ENCODE peak calls at places on chromosome 3, in nine cellular contexts. Q, P, I, R, H, B, J, M and G are unnamed samples.

GRCh38 chr3:45612138-45612537 is 17.6 kb downstream of the LIMD1 start:
- DNase-seq in Q (no peak), P (no peak), I (no peak), R (no peak), H (no peak), B (no peak), J (no peak), M (no peak), G (no peak)

GRCh38 chr3:116442331-116443021 is 2.8 kb downstream of the LSAMP start:
- DNase-seq in Q (no peak), P (no peak), I (no peak), R (no peak), H (no peak), B (no peak), J (no peak), M (no peak), G (no peak)

GRCh38 chr3:66582721-66583141 is 81.9 kb upstream of the LRIG1 start:
- DNase-seq in Q (no peak), P (no peak), I (no peak), R (peak; percentile 97), H (no peak), B (peak; percentile 72), J (peak; percentile 63), M (no peak), G (no peak)

GRCh38 chr3:114551770-114552526 is 258.1 kb downstream of the TIGIT start:
- DNase-seq in Q (no peak), P (no peak), I (no peak), R (no peak), H (no peak), B (no peak), J (no peak), M (peak; percentile 59), G (no peak)

GRCh38 chr3:193711523-193711963 is 118.5 kb downstream of the OPA1 start:
- DNase-seq in Q (no peak), P (no peak), I (no peak), R (no peak), H (no peak), B (no peak), J (no peak), M (no peak), G (no peak)

GRCh38 chr3:72523409-72524172 is 324.7 kb downstream of the SHQ1 start:
- DNase-seq in Q (peak; percentile 9), P (peak; percentile 27), I (no peak), R (peak; percentile 99), H (no peak), B (no peak), J (no peak), M (no peak), G (no peak)

GRCh38 chr3:16936233-16936632 is 51.5 kb downstream of the PLCL2 start:
- DNase-seq in Q (no peak), P (no peak), I (peak; percentile 5), R (no peak), H (no peak), B (no peak), J (peak; percentile 28), M (no peak), G (no peak)

GRCh38 chr3:57078366-57079220 is 18.1 kb downstream of the SPATA12 start:
- DNase-seq in Q (peak; percentile 53), P (no peak), I (peak; percentile 11), R (peak; percentile 40), H (peak; percentile 43), B (peak; percentile 5), J (peak; percentile 9), M (no peak), G (peak; percentile 47)

GRCh38 chr3:23865595-23866396 is 51.0 kb downstream of the NKIRAS1 start:
- DNase-seq in Q (peak; percentile 43), P (peak; percentile 89), I (no peak), R (no peak), H (peak; percentile 26), B (no peak), J (no peak), M (no peak), G (no peak)

GRCh38 chr3:2921903-2922302 is 188.3 kb downstream of the IL5RA start:
- DNase-seq in Q (no peak), P (peak; percentile 21), I (no peak), R (peak; percentile 46), H (no peak), B (no peak), J (no peak), M (no peak), G (no peak)

GRCh38 chr3:43512749-43513404 is 108.9 kb downstream of the ANO10 start:
- DNase-seq in Q (no peak), P (no peak), I (no peak), R (no peak), H (no peak), B (peak; percentile 4), J (no peak), M (no peak), G (no peak)

GRCh38 chr3:185561958-185562357 is 9.6 kb upstream of the LIPH start:
- DNase-seq in Q (no peak), P (no peak), I (no peak), R (no peak), H (no peak), B (no peak), J (no peak), M (no peak), G (no peak)

GRCh38 chr3:101074518-101074917 is 81.3 kb upstream of the ABI3BP start:
- DNase-seq in Q (no peak), P (no peak), I (no peak), R (no peak), H (no peak), B (no peak), J (no peak), M (no peak), G (no peak)

GRCh38 chr3:188507244-188507720 is 353.3 kb downstream of the LPP start:
- DNase-seq in Q (peak; percentile 13), P (no peak), I (no peak), R (peak; percentile 94), H (no peak), B (peak; percentile 91), J (no peak), M (peak; percentile 95), G (no peak)

GRCh38 chr3:64832098-64832497 is 144.3 kb upstream of the ADAMTS9 start:
- DNase-seq in Q (peak; percentile 14), P (no peak), I (no peak), R (no peak), H (no peak), B (no peak), J (no peak), M (no peak), G (no peak)

GRCh38 chr3:142007710-142008399 is 131.4 kb downstream of the ATP1B3 start:
- DNase-seq in Q (no peak), P (no peak), I (no peak), R (no peak), H (no peak), B (no peak), J (no peak), M (no peak), G (no peak)

GRCh38 chr3:82000773-82001172 is 239.3 kb upstream of the GBE1 start:
- DNase-seq in Q (no peak), P (peak; percentile 72), I (no peak), R (no peak), H (no peak), B (no peak), J (no peak), M (no peak), G (no peak)

GRCh38 chr3:189304465-189305341 is 132.9 kb downstream of the TPRG1 start:
- DNase-seq in Q (no peak), P (peak; percentile 90), I (no peak), R (no peak), H (no peak), B (no peak), J (no peak), M (no peak), G (no peak)

GRCh38 chr3:141795719-141796435 is 32.7 kb downstream of the GRK7 start:
- DNase-seq in Q (no peak), P (no peak), I (no peak), R (peak; percentile 97), H (no peak), B (peak; percentile 31), J (peak; percentile 11), M (no peak), G (no peak)

GRCh38 chr3:69130689-69131088 is 8.3 kb upstream of the LMOD3 start:
- DNase-seq in Q (no peak), P (no peak), I (no peak), R (no peak), H (no peak), B (no peak), J (no peak), M (no peak), G (no peak)

GRCh38 chr3:11154036-11154952 is at the start of gene HRH1:
- DNase-seq in Q (no peak), P (no peak), I (no peak), R (no peak), H (peak; percentile 20), B (no peak), J (no peak), M (no peak), G (peak; percentile 12)

GRCh38 chr3:17456036-17456435 is 286.4 kb downstream of the TBC1D5 start:
- DNase-seq in Q (no peak), P (no peak), I (no peak), R (no peak), H (no peak), B (no peak), J (no peak), M (no peak), G (no peak)

GRCh38 chr3:102036472-102036871 is 187.2 kb downstream of the NFKBIZ start:
- DNase-seq in Q (no peak), P (no peak), I (no peak), R (no peak), H (no peak), B (no peak), J (no peak), M (no peak), G (no peak)

GRCh38 chr3:97841304-97841703 is 19.5 kb downstream of the CRYBG3 start:
- DNase-seq in Q (no peak), P (no peak), I (no peak), R (no peak), H (no peak), B (no peak), J (no peak), M (no peak), G (no peak)

GRCh38 chr3:39141211-39141995 is 12.0 kb downstream of the CSRNP1 start:
- DNase-seq in Q (no peak), P (peak; percentile 71), I (no peak), R (no peak), H (no peak), B (no peak), J (no peak), M (no peak), G (no peak)

GRCh38 chr3:101703169-101703568 is 16.7 kb upstream of the RPL24 start:
- DNase-seq in Q (no peak), P (no peak), I (no peak), R (no peak), H (no peak), B (no peak), J (no peak), M (no peak), G (no peak)

GRCh38 chr3:182490601-182491485 is 302.5 kb upstream of the ATP11B start:
- DNase-seq in Q (no peak), P (peak; percentile 99), I (no peak), R (no peak), H (peak; percentile 18), B (no peak), J (no peak), M (no peak), G (no peak)

GRCh38 chr3:53226841-53227407 is 28.9 kb downstream of the TKT start:
- DNase-seq in Q (no peak), P (no peak), I (no peak), R (no peak), H (no peak), B (no peak), J (no peak), M (no peak), G (no peak)

GRCh38 chr3:97961276-97961623 is 11.0 kb downstream of the RIOX2 start:
- DNase-seq in Q (no peak), P (no peak), I (no peak), R (no peak), H (no peak), B (no peak), J (no peak), M (no peak), G (no peak)

GRCh38 chr3:114494498-114494897 is 200.7 kb downstream of the TIGIT start:
- DNase-seq in Q (no peak), P (no peak), I (no peak), R (no peak), H (no peak), B (no peak), J (no peak), M (no peak), G (no peak)

GRCh38 chr3:12662593-12663310 is 1.2 kb downstream of the RAF1 start:
- DNase-seq in Q (no peak), P (no peak), I (peak; percentile 11), R (peak; percentile 35), H (peak; percentile 43), B (no peak), J (peak; percentile 22), M (no peak), G (peak; percentile 26)